ENCODE peak calls at places on chromosomes 3 and 15, in ten cellular contexts. J is osteoblast; L is brain pericyte; K is T1000; G is B cell; Z is RCC 7860; N is WTC11; B is psoas muscle; R is stimulated activated CD4-positive, alpha-beta T cell treated with anti-CD3 and anti-CD28 coated beads, Interleukin-12 subunit alpha, Interleukin-12 subunit beta, amount 100 ng/mL, for 48 hours; E is kidney. F is an unnamed sample.

GRCh38 chr15:59394166-59394661 is 21.5 kb upstream of the MYO1E start:
- DNase-seq in J (no peak), L (no peak), K (no peak), G (no peak), Z (no peak), N (no peak), B (no peak), R (no peak), E (no peak), F (no peak)

GRCh38 chr3:157417247-157417646 is 19.4 kb upstream of the PTX3 start:
- DNase-seq in J (no peak), L (no peak), K (no peak), G (no peak), Z (peak; percentile 66), N (no peak), B (no peak), R (no peak), E (no peak), F (no peak)

GRCh38 chr15:31163769-31164572 is 62.4 kb upstream of the TRPM1 start:
- DNase-seq in J (peak; percentile 62), L (no peak), K (no peak), G (no peak), Z (no peak), N (no peak), B (no peak), R (no peak), E (no peak), F (no peak)

GRCh38 chr15:31276596-31277298 is 49.9 kb upstream of the KLF13 start:
- DNase-seq in J (peak; percentile 59), L (no peak), K (no peak), G (no peak), Z (no peak), N (peak; percentile 3), B (peak; percentile 17), R (no peak), E (peak; percentile 36), F (no peak)

GRCh38 chr3:177833392-177833791 is 636.1 kb upstream of the TBL1XR1 start:
- DNase-seq in J (no peak), L (no peak), K (no peak), G (no peak), Z (no peak), N (no peak), B (no peak), R (no peak), E (no peak), F (no peak)

GRCh38 chr15:91627473-91628309 is 225.8 kb upstream of the SLCO3A1 start:
- DNase-seq in J (no peak), L (no peak), K (no peak), G (no peak), Z (no peak), N (no peak), B (no peak), R (no peak), E (no peak), F (no peak)

GRCh38 chr15:70505411-70505919 is 257.9 kb downstream of the UACA start:
- DNase-seq in J (peak; percentile 95), L (no peak), K (peak; percentile 36), G (no peak), Z (peak; percentile 76), N (no peak), B (no peak), R (no peak), E (no peak), F (no peak)

GRCh38 chr3:46898321-46899150 is 21.0 kb downstream of the PTH1R start:
- DNase-seq in J (peak; percentile 63), L (no peak), K (no peak), G (peak; percentile 72), Z (no peak), N (peak; percentile 54), B (peak; percentile 82), R (no peak), E (peak; percentile 87), F (no peak)

GRCh38 chr3:151553873-151554272 is 93.0 kb upstream of the IGSF10 start:
- DNase-seq in J (no peak), L (no peak), K (no peak), G (no peak), Z (no peak), N (no peak), B (no peak), R (no peak), E (no peak), F (no peak)

GRCh38 chr15:59013246-59013645 is 25.8 kb downstream of the RNF111 start:
- DNase-seq in J (no peak), L (no peak), K (no peak), G (no peak), Z (no peak), N (no peak), B (no peak), R (no peak), E (no peak), F (no peak)

GRCh38 chr3:188076176-188076575 is 77.8 kb upstream of the LPP start:
- DNase-seq in J (no peak), L (no peak), K (no peak), G (no peak), Z (no peak), N (no peak), B (peak; percentile 78), R (no peak), E (no peak), F (no peak)

GRCh38 chr15:80641384-80641783 is 53.7 kb upstream of the ABHD17C start:
- DNase-seq in J (no peak), L (no peak), K (no peak), G (no peak), Z (no peak), N (no peak), B (no peak), R (no peak), E (no peak), F (no peak)

GRCh38 chr15:67064607-67065530 is 533 bp upstream of the SMAD3 start:
- DNase-seq in J (no peak), L (no peak), K (no peak), G (peak; percentile 80), Z (no peak), N (peak; percentile 76), B (no peak), R (no peak), E (no peak), F (peak; percentile 41)

GRCh38 chr15:23897091-23897490 is 210.0 kb upstream of the NDN start:
- DNase-seq in J (no peak), L (no peak), K (no peak), G (no peak), Z (no peak), N (no peak), B (no peak), R (no peak), E (no peak), F (no peak)

GRCh38 chr3:53545365-53546031 is 51.1 kb downstream of the CACNA1D start:
- DNase-seq in J (no peak), L (no peak), K (no peak), G (no peak), Z (no peak), N (no peak), B (no peak), R (no peak), E (no peak), F (no peak)

GRCh38 chr3:197505796-197506553 is 49.8 kb downstream of the BDH1 start:
- DNase-seq in J (peak; percentile 75), L (no peak), K (no peak), G (no peak), Z (no peak), N (no peak), B (no peak), R (no peak), E (no peak), F (no peak)